ENCODE peak calls at places on chromosome 14, in six cellular contexts. S is fibroblast of pulmonary artery; W is cardiac fibroblast; I is CD8-positive, alpha-beta memory T cell; B is HCT116; L is astrocyte of the spinal cord. X is an unnamed sample.

GRCh38 chr14:71114580-71114979 is 207.3 kb downstream of the PCNX1 start:
- DNase-seq in S (no peak), W (no peak), I (no peak), B (no peak), L (no peak), X (no peak)

GRCh38 chr14:68173227-68173972 is 353.8 kb downstream of the RAD51B start:
- DNase-seq in S (no peak), W (no peak), I (no peak), B (no peak), L (peak), X (no peak)

GRCh38 chr14:76977793-76978730 is 50.4 kb downstream of the IRF2BPL start:
- DNase-seq in S (peak), W (peak), I (peak), B (no peak), L (peak), X (peak)

GRCh38 chr14:69749956-69750355 is 17.0 kb upstream of the SRSF5 start:
- DNase-seq in S (no peak), W (no peak), I (no peak), B (no peak), L (no peak), X (no peak)

GRCh38 chr14:68958553-68958952 is 20.5 kb downstream of the ACTN1 start:
- DNase-seq in S (peak), W (peak), I (no peak), B (no peak), L (no peak), X (no peak)

GRCh38 chr14:54606631-54607133 is 39.8 kb downstream of the SAMD4A start:
- DNase-seq in S (peak), W (peak), I (no peak), B (no peak), L (peak), X (peak)

GRCh38 chr14:94853920-94854319 is 84.0 kb upstream of the GSC start:
- DNase-seq in S (no peak), W (no peak), I (no peak), B (no peak), L (no peak), X (no peak)

GRCh38 chr14:86675059-86675458 is 1145.1 kb downstream of the FLRT2 start:
- DNase-seq in S (no peak), W (no peak), I (no peak), B (no peak), L (no peak), X (no peak)

GRCh38 chr14:29446971-29447370 is 480.7 kb downstream of the PRKD1 start:
- DNase-seq in S (no peak), W (no peak), I (no peak), B (no peak), L (no peak), X (no peak)

GRCh38 chr14:32134448-32135070 is 57.5 kb downstream of the ARHGAP5 start:
- DNase-seq in S (peak), W (no peak), I (no peak), B (no peak), L (peak), X (peak)

GRCh38 chr14:50049703-50050102 is 66.7 kb downstream of the VCPKMT start:
- DNase-seq in S (no peak), W (no peak), I (no peak), B (no peak), L (no peak), X (no peak)

GRCh38 chr14:39085933-39086332 is 17.1 kb downstream of the SEC23A start:
- DNase-seq in S (peak), W (peak), I (no peak), B (no peak), L (no peak), X (no peak)

GRCh38 chr14:24145700-24146621 is at the start of gene PSME2:
- DNase-seq in S (no peak), W (no peak), I (no peak), B (no peak), L (no peak), X (no peak)

GRCh38 chr14:98580131-98580678 is 691.8 kb downstream of the BCL11B start:
- DNase-seq in S (no peak), W (no peak), I (peak), B (no peak), L (peak), X (no peak)

GRCh38 chr14:60248697-60249314 is at the start of gene PPM1A:
- DNase-seq in S (peak), W (peak), I (peak), B (peak), L (peak), X (peak)

GRCh38 chr14:41604793-41605534 is 1.7 kb upstream of the LRFN5 start:
- DNase-seq in S (peak), W (peak), I (no peak), B (no peak), L (peak), X (no peak)

GRCh38 chr14:64766430-64767151 is 62.4 kb downstream of the PLEKHG3 start:
- DNase-seq in S (no peak), W (no peak), I (no peak), B (no peak), L (no peak), X (no peak)

GRCh38 chr14:23636317-23637211 is at the start of gene DHRS2:
- DNase-seq in S (no peak), W (no peak), I (no peak), B (peak), L (no peak), X (no peak)

GRCh38 chr14:50410921-50411320 is 14.2 kb upstream of the CDKL1 start:
- DNase-seq in S (peak), W (peak), I (no peak), B (no peak), L (peak), X (no peak)

GRCh38 chr14:99755068-99755405 is 38.2 kb upstream of the EML1 start:
- DNase-seq in S (no peak), W (no peak), I (no peak), B (no peak), L (no peak), X (no peak)

GRCh38 chr14:29926701-29927595 is 699 bp downstream of the PRKD1 start:
- DNase-seq in S (peak), W (peak), I (no peak), B (no peak), L (peak), X (peak)

GRCh38 chr14:22839159-22839779 is 2.9 kb downstream of the MMP14 start:
- DNase-seq in S (peak), W (peak), I (no peak), B (no peak), L (no peak), X (no peak)

GRCh38 chr14:95365401-95365800 is 45.7 kb upstream of the CLMN start:
- DNase-seq in S (peak), W (peak), I (no peak), B (no peak), L (no peak), X (no peak)

GRCh38 chr14:68703093-68703492 is 89.8 kb downstream of the ZFP36L1 start:
- DNase-seq in S (peak), W (peak), I (no peak), B (no peak), L (peak), X (peak)

GRCh38 chr14:78005325-78005724 is 164.8 kb upstream of the NRXN3 start:
- DNase-seq in S (peak), W (peak), I (no peak), B (peak), L (peak), X (peak)

GRCh38 chr14:71665157-71665556 is 267.1 kb upstream of the RGS6 start:
- DNase-seq in S (peak), W (peak), I (no peak), B (no peak), L (peak), X (peak)

GRCh38 chr14:69553221-69553620 is 21.4 kb downstream of the CCDC177 start:
- DNase-seq in S (peak), W (peak), I (no peak), B (no peak), L (no peak), X (peak)

DNA sequence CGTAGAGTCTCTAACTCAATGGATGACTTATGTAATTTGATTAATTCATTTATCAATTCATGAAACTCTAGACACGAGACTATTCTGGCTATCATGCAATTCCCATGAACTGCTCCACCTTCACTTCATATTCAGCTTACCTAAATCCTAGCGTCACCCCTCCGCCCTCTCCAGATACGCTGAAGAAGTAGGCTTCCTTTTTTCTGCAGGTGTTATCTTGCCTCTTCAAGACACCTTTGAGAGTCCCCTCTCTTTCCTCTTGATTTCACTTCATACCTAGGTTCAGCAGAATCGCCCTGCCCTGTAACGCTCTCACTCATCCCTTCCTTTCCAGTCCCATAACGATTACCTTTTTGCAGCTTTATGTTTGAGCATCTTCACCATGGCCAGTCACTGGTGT is 4.0 kb upstream of the RNASE4 start:
- DNase-seq in S (no peak), W (no peak), I (no peak), B (no peak), L (no peak), X (no peak)
- H3K4me3 ChIP-seq in S (no peak), W (no peak), I (peak), B (peak), L (no peak), X (no peak)

DNA sequence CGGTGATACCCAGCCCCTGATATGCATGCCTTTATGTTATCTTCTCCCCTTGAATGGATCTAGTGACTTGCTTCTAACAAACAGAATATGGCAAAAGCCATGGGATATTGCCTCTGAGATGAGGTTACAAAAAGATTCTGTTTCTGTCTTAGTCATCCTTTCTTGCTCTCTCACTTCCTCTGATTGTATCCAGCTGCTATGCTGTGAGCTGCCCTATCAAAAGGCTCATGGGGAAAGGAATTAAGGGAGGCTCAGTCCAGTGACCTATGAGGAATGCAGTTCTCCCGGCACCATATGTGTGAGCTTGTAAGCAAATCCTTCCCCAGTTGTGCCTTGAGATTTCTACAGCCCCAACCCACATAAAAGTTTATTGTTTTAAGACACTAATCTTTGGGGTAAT is 183.2 kb downstream of the KLHL28 start:
- DNase-seq in S (peak), W (peak), I (no peak), B (no peak), L (peak), X (no peak)
- H3K4me3 ChIP-seq in S (no peak), W (no peak), I (no peak), B (no peak), L (no peak), X (no peak)

GRCh38 chr14:25696176-25696575 is 646.2 kb upstream of the STXBP6 start:
- DNase-seq in S (no peak), W (no peak), I (no peak), B (no peak), L (no peak), X (no peak)
- H3K4me3 ChIP-seq in S (no peak), W (no peak), I (no peak), B (no peak), L (no peak), X (no peak)

GRCh38 chr14:90705052-90705392 is 111.2 kb downstream of the TTC7B start:
- DNase-seq in S (no peak), W (no peak), I (no peak), B (no peak), L (no peak), X (no peak)
- H3K4me3 ChIP-seq in S (no peak), W (no peak), I (no peak), B (no peak), L (no peak), X (no peak)

DNA sequence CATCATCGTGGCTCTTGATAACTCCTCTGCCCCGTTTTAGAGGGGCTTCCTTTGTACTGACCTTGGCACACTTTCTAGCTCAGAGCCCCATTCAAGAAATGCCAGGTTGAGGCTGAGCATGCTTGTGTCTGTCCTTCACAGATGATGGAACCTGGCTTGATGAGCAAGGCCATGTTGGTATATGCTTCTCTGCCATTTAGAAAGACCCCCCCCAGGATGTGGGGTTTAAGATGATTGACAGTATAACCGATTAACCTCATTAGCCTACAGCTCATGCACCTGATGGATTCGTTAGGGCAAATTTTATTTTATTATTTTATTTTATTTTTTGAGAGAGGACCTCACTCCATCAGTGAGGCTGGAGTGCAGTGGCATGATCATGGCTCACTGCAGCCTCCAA is 21.0 kb downstream of the BATF start:
- DNase-seq in S (no peak), W (no peak), I (peak), B (no peak), L (no peak), X (no peak)
- H3K4me3 ChIP-seq in S (no peak), W (no peak), I (peak), B (no peak), L (no peak), X (no peak)

GRCh38 chr14:61267336-61267735 is 13.8 kb downstream of the TMEM30B start:
- DNase-seq in S (no peak), W (no peak), I (no peak), B (no peak), L (no peak), X (no peak)
- H3K4me3 ChIP-seq in S (no peak), W (no peak), I (no peak), B (no peak), L (no peak), X (no peak)

GRCh38 chr14:104712881-104713734 is 10.9 kb upstream of the ADSS1 start:
- DNase-seq in S (no peak), W (no peak), I (no peak), B (no peak), L (no peak), X (no peak)
- H3K4me3 ChIP-seq in S (no peak), W (no peak), I (no peak), B (no peak), L (no peak), X (no peak)

GRCh38 chr14:58784946-58785345 is 147.2 kb downstream of the DACT1 start:
- DNase-seq in S (no peak), W (no peak), I (no peak), B (no peak), L (no peak), X (no peak)
- H3K4me3 ChIP-seq in S (no peak), W (no peak), I (no peak), B (no peak), L (no peak), X (no peak)

GRCh38 chr14:34985740-34986139 is 2.9 kb downstream of the SRP54 start:
- DNase-seq in S (no peak), W (no peak), I (no peak), B (no peak), L (no peak), X (no peak)
- H3K4me3 ChIP-seq in S (no peak), W (no peak), I (no peak), B (no peak), L (no peak), X (no peak)

GRCh38 chr14:102929349-102930137 is 7.1 kb downstream of the AMN start:
- DNase-seq in S (no peak), W (no peak), I (peak), B (no peak), L (no peak), X (no peak)
- H3K4me3 ChIP-seq in S (no peak), W (no peak), I (no peak), B (no peak), L (no peak), X (no peak)